ENCODE peak calls at places on chromosomes 3 and 15, in four cellular contexts. I is activated CD4-positive, CD25-positive, alpha-beta regulatory T cell treated with anti-CD3 and anti-CD28 coated beads, Interleukin-2, amount 50 U/mL, for 16 hours; Z is iPS-NIHi11; L is stimulated activated naive B cell treated with anti-CD40 and anti-IgM and Interleukin-4, amounts not matched to agents 10 μg/mL and 1 μg/mL and 100 μg/mL, for 72 hours. J is an unnamed sample.

GRCh38 chr15:33068531-33068990 is 126.0 kb downstream of the FMN1 start:
- DNase-seq in I (no peak), Z (peak; percentile 56), L (no peak), J (no peak)

GRCh38 chr3:107985496-107985895 is 105.3 kb downstream of the CD47 start:
- DNase-seq in I (no peak), Z (no peak), L (peak; percentile 46), J (peak; percentile 13)

GRCh38 chr3:148238421-148238821 is 459.3 kb upstream of the AGTR1 start:
- DNase-seq in I (no peak), Z (no peak), L (no peak), J (no peak)

GRCh38 chr15:72698938-72699337 is 12.9 kb downstream of the BBS4 start:
- DNase-seq in I (no peak), Z (no peak), L (no peak), J (no peak)

GRCh38 chr3:45948409-45948808 is 5.1 kb downstream of the CXCR6 start:
- DNase-seq in I (no peak), Z (no peak), L (no peak), J (no peak)

GRCh38 chr3:107684431-107684925 is 161.7 kb downstream of the BBX start:
- DNase-seq in I (no peak), Z (peak; percentile 20), L (no peak), J (no peak)

GRCh38 chr3:24111711-24112110 is 166.6 kb downstream of the NR1D2 start:
- DNase-seq in I (no peak), Z (no peak), L (no peak), J (no peak)

GRCh38 chr3:45330500-45331295 is 57.7 kb upstream of the LARS2 start:
- DNase-seq in I (no peak), Z (no peak), L (no peak), J (no peak)

GRCh38 chr3:182618981-182619591 is 174.2 kb upstream of the ATP11B start:
- DNase-seq in I (no peak), Z (no peak), L (no peak), J (no peak)

GRCh38 chr3:99934984-99935797 is 117.5 kb downstream of the CMSS1 start:
- DNase-seq in I (no peak), Z (no peak), L (no peak), J (no peak)

GRCh38 chr3:46695177-46695961 is 1.9 kb upstream of the ALS2CL start:
- DNase-seq in I (peak; percentile 24), Z (peak; percentile 73), L (no peak), J (no peak)

GRCh38 chr15:72179950-72180581 is 17.5 kb downstream of the GRAMD2A start:
- DNase-seq in I (no peak), Z (no peak), L (no peak), J (no peak)

GRCh38 chr3:140292684-140293083 is 357.7 kb downstream of the CLSTN2 start:
- DNase-seq in I (no peak), Z (no peak), L (no peak), J (no peak)

GRCh38 chr3:62261121-62261520 is 112.2 kb downstream of the FEZF2 start:
- DNase-seq in I (no peak), Z (no peak), L (no peak), J (no peak)

GRCh38 chr3:71584216-71585061 is 911 bp upstream of the FOXP1 start:
- DNase-seq in I (peak; percentile 21), Z (peak; percentile 42), L (peak; percentile 42), J (no peak)

GRCh38 chr3:123661973-123662372 is 77.1 kb upstream of the HACD2 start:
- DNase-seq in I (no peak), Z (no peak), L (no peak), J (no peak)

GRCh38 chr3:55434789-55435188 is 52.3 kb downstream of the WNT5A start:
- DNase-seq in I (no peak), Z (peak; percentile 23), L (no peak), J (no peak)

GRCh38 chr15:68885070-68885469 is 45.3 kb upstream of the SPESP1 start:
- DNase-seq in I (no peak), Z (peak; percentile 52), L (no peak), J (no peak)

GRCh38 chr3:139585820-139586219 is 46.3 kb upstream of the RBP1 start:
- DNase-seq in I (no peak), Z (no peak), L (no peak), J (no peak)